ENCODE peak calls at places on chromosomes 7 and 10, in ten cellular contexts. V, O, W, E, S, Z, N, T, G and B are unnamed samples.

GRCh38 chr7:26151096-26151495 is 902 bp upstream of the NFE2L3 start:
- DNase-seq in O (no peak), W (no peak), S (no peak), Z (no peak), T (no peak), E (no peak), N (no peak), G (no peak), V (no peak), B (no peak)

GRCh38 chr10:106310596-106310995 is 853.9 kb downstream of the SORCS1 start:
- DNase-seq in T (no peak), W (no peak), S (no peak), G (no peak), N (no peak), O (no peak), Z (peak; percentile 76), V (no peak), E (no peak), B (no peak)

GRCh38 chr10:118342638-118343020 is 505 bp upstream of the FAM204A start:
- DNase-seq in W (no peak), O (no peak), Z (peak; percentile 36), T (no peak), G (no peak), V (no peak), E (no peak), S (no peak), N (no peak), B (no peak)

GRCh38 chr10:30724296-30724695 is 94.7 kb upstream of the LYZL2 start:
- DNase-seq in W (no peak), V (no peak), N (no peak), G (no peak), T (no peak), E (no peak), O (no peak), Z (no peak), S (no peak), B (no peak)

GRCh38 chr7:36265720-36266119 is 112.7 kb downstream of the EEPD1 start:
- DNase-seq in E (no peak), N (no peak), W (no peak), V (no peak), T (no peak), G (no peak), Z (no peak), O (no peak), S (no peak), B (no peak)

GRCh38 chr10:103145860-103146466 is 47.1 kb downstream of the NT5C2 start:
- DNase-seq in S (peak; percentile 33), O (peak; percentile 60), V (peak; percentile 89), T (no peak), W (no peak), E (peak; percentile 71), G (peak; percentile 81), Z (no peak), N (no peak), B (peak; percentile 82)

GRCh38 chr7:64875658-64876406 is 27.2 kb upstream of the ZNF273 start:
- DNase-seq in W (no peak), E (no peak), T (no peak), S (no peak), G (peak; percentile 3), Z (no peak), V (no peak), N (no peak), O (no peak), B (no peak)

GRCh38 chr10:3830946-3831345 is 45.9 kb upstream of the KLF6 start:
- DNase-seq in G (no peak), E (no peak), N (no peak), O (no peak), T (no peak), W (no peak), S (no peak), V (no peak), Z (no peak), B (no peak)

GRCh38 chr10:4431114-4431862 is 394.7 kb upstream of the AKR1E2 start:
- DNase-seq in W (no peak), N (no peak), Z (no peak), O (no peak), V (no peak), E (no peak), T (no peak), G (no peak), S (no peak), B (no peak)

GRCh38 chr7:30996261-30996660 is 32.5 kb downstream of the GHRHR start:
- DNase-seq in T (no peak), O (no peak), N (no peak), Z (no peak), S (no peak), E (peak; percentile 77), G (peak; percentile 36), V (no peak), W (no peak), B (peak; percentile 64)

GRCh38 chr7:144069953-144070352 is 342 bp downstream of the OR2A25 start:
- DNase-seq in E (no peak), N (no peak), W (no peak), T (no peak), V (no peak), S (no peak), G (no peak), Z (no peak), O (no peak), B (no peak)

GRCh38 chr10:114544045-114544659 is 113.9 kb downstream of the ABLIM1 start:
- DNase-seq in O (no peak), G (no peak), Z (no peak), W (peak; percentile 85), N (no peak), S (no peak), V (no peak), E (no peak), T (peak; percentile 46), B (no peak)

GRCh38 chr10:21501109-21501508 is 24.4 kb downstream of the SKIDA1 start:
- DNase-seq in G (no peak), E (no peak), T (no peak), V (no peak), W (no peak), O (no peak), Z (no peak), N (no peak), S (no peak), B (no peak)

GRCh38 chr10:13536674-13537366 is 8.0 kb upstream of the BEND7 start:
- DNase-seq in W (no peak), Z (peak; percentile 94), T (no peak), G (no peak), N (no peak), S (no peak), O (peak; percentile 86), V (peak; percentile 28), E (peak; percentile 62), B (peak; percentile 19)

GRCh38 chr10:43262043-43262901 is 4.6 kb downstream of the RASGEF1A start:
- DNase-seq in O (no peak), Z (peak; percentile 76), V (no peak), T (no peak), E (no peak), N (no peak), W (no peak), G (no peak), S (no peak), B (no peak)

GRCh38 chr10:118669020-118669766 is 73.7 kb upstream of the PRLHR start:
- DNase-seq in O (no peak), S (no peak), N (no peak), Z (no peak), T (no peak), E (no peak), W (peak; percentile 27), V (peak; percentile 45), G (peak; percentile 50), B (no peak)

GRCh38 chr7:75630549-75630948 is 108.2 kb downstream of the HIP1 start:
- DNase-seq in G (no peak), T (no peak), W (no peak), O (no peak), Z (no peak), S (no peak), V (no peak), N (no peak), E (no peak), B (no peak)

GRCh38 chr10:64036306-64036930 is 515.2 kb downstream of the REEP3 start:
- DNase-seq in V (no peak), S (no peak), Z (peak; percentile 5), W (no peak), O (no peak), T (no peak), E (no peak), G (peak; percentile 27), N (no peak), B (no peak)

GRCh38 chr7:112481833-112482669 is 1.3 kb downstream of the LSMEM1 start:
- DNase-seq in V (peak; percentile 62), S (peak; percentile 57), Z (peak; percentile 46), E (peak; percentile 82), T (no peak), G (no peak), W (no peak), O (no peak), N (no peak), B (peak; percentile 21)

GRCh38 chr10:110699859-110700468 is 55.8 kb downstream of the RBM20 start:
- DNase-seq in O (no peak), S (no peak), N (no peak), Z (no peak), W (no peak), G (no peak), T (no peak), E (no peak), V (no peak), B (no peak)
- H3K27ac ChIP-seq in O (peak overlapping the region; percentile 94), S (peak overlapping the region; percentile 1), N (no peak overlapping the region), Z (no peak overlapping the region), W (no peak overlapping the region), G (no peak overlapping the region), T (no peak overlapping the region), E (peak overlapping the region; percentile 86), V (peak overlapping the region; percentile 72), B (no peak overlapping the region)

GRCh38 chr10:93600446-93600860 is 582 bp downstream of the RBP4 start:
- DNase-seq in Z (peak; percentile 17), V (no peak), O (no peak), W (no peak), S (no peak), T (no peak), E (no peak), G (no peak), N (no peak), B (no peak)
- H3K4me1 ChIP-seq in Z (peaks cover 10% of the 10 kb centered on the region), V (peaks cover 8% of the 10 kb centered on the region), O (no peaks in the 10 kb centered on the region), W (no peaks in the 10 kb centered on the region), S (peaks cover 11% of the 10 kb centered on the region), T (no peaks in the 10 kb centered on the region), E (no peaks in the 10 kb centered on the region), G (peaks cover 8% of the 10 kb centered on the region), N (peaks cover 8% of the 10 kb centered on the region), B (peaks cover 4% of the 10 kb centered on the region)

DNA sequence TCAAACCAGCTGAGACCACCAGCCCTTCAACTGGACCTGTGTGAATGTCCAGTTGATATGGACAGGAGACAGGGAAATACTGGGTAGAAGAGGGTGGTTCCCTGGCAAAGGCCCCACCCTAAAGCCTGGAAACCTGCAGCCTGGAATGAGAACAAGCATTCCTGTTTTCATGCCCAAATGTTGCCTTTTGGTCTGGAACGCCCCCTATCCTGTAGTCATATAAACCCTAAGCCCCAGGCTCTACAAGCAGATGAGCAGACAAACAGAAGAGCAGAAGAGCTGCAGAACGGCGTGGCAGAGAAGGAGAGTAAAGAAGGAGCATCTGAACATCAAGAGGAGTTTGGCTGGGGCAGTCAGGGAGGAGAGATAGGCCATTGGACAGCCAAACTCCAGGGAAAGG is 38.4 kb downstream of the SYPL1 start:
- DNase-seq in V (no peak), E (no peak), N (no peak), W (no peak), S (no peak), G (no peak), T (no peak), O (no peak), Z (no peak), B (no peak)
- H3K27ac ChIP-seq in V (no peak overlapping the region), E (no peak overlapping the region), N (no peak overlapping the region), W (no peak overlapping the region), S (no peak overlapping the region), G (no peak overlapping the region), T (no peak overlapping the region), O (no peak overlapping the region), Z (no peak overlapping the region), B (peak overlapping the region; percentile 16)

GRCh38 chr10:93422121-93422520 is 60.0 kb downstream of the MYOF start:
- DNase-seq in G (no peak), W (no peak), T (no peak), V (no peak), O (no peak), S (no peak), E (no peak), N (no peak), Z (no peak), B (no peak)
- H3K4me1 ChIP-seq in G (peaks cover 4% of the 10 kb centered on the region), W (no peaks in the 10 kb centered on the region), T (no peaks in the 10 kb centered on the region), V (peaks cover 50% of the 10 kb centered on the region), O (peaks cover 34% of the 10 kb centered on the region), S (peaks cover 47% of the 10 kb centered on the region), E (peaks cover 9% of the 10 kb centered on the region), N (peaks cover 32% of the 10 kb centered on the region), Z (peaks cover 26% of the 10 kb centered on the region), B (no peaks in the 10 kb centered on the region)